ENCODE peak calls at places on chromosomes 16 and 17, in seven cellular contexts. D is heart left ventricle, J is GM12892, E is transverse colon, S is right lobe of liver, F is ovary, L is H54. M is an unnamed sample.

GRCh38 chr17:48246623-48247022 is 139.1 kb downstream of the SNX11 start:
- DNase-seq in L (no peak), D (no peak), J (no peak), F (no peak), S (no peak), E (no peak), M (peak; percentile 27)

GRCh38 chr16:1494129-1494640 is 1.0 kb downstream of the TELO2 start:
- DNase-seq in J (no peak), S (no peak), F (peak; percentile 43), L (no peak), E (peak; percentile 32), D (peak; percentile 71), M (peak; percentile 48)

GRCh38 chr16:7518158-7518557 is 185.5 kb downstream of the RBFOX1 start:
- DNase-seq in E (no peak), J (no peak), S (no peak), D (no peak), L (no peak), F (no peak), M (no peak)

GRCh38 chr17:82399030-82399429 is 19.1 kb upstream of the HEXD start:
- DNase-seq in J (no peak), L (no peak), S (no peak), D (no peak), F (no peak), E (no peak), M (no peak)

GRCh38 chr17:338442-339192 is 14.0 kb downstream of the RPH3AL start:
- DNase-seq in L (no peak), J (no peak), S (peak; percentile 89), F (peak; percentile 66), E (peak; percentile 28), D (no peak), M (no peak)

GRCh38 chr16:28067604-28068382 is 4.3 kb upstream of the GSG1L start:
- DNase-seq in D (no peak), F (no peak), E (no peak), L (no peak), S (peak; percentile 37), J (no peak), M (no peak)

GRCh38 chr17:67573987-67574657 is 143.6 kb upstream of the NOL11 start:
- DNase-seq in S (no peak), E (no peak), D (no peak), L (no peak), J (no peak), F (no peak), M (no peak)

GRCh38 chr16:66127459-66128362 is 238.8 kb upstream of the CDH5 start:
- DNase-seq in S (peak; percentile 65), D (peak; percentile 60), F (no peak), E (no peak), L (no peak), J (no peak), M (no peak)

GRCh38 chr16:83393196-83393981 is 414.4 kb upstream of the HSBP1 start:
- DNase-seq in E (no peak), D (no peak), F (no peak), L (no peak), S (no peak), J (no peak), M (no peak)

GRCh38 chr16:48432136-48432535 is 46.9 kb upstream of the SIAH1 start:
- DNase-seq in S (no peak), L (no peak), F (no peak), J (peak; percentile 28), D (no peak), E (peak; percentile 29), M (no peak)

GRCh38 chr16:77788196-77789084 is at the start of gene VAT1L:
- DNase-seq in L (peak; percentile 26), D (peak; percentile 32), F (no peak), S (no peak), J (peak; percentile 13), E (no peak), M (peak; percentile 5)

GRCh38 chr17:35795007-35795870 is at the start of gene MMP28:
- DNase-seq in S (no peak), D (peak; percentile 48), J (peak; percentile 46), L (peak; percentile 42), F (no peak), E (peak; percentile 84), M (peak; percentile 43)

GRCh38 chr17:45784583-45785372 is 658 bp downstream of the CRHR1 start:
- DNase-seq in D (no peak), J (peak; percentile 52), S (no peak), E (no peak), F (no peak), L (no peak), M (peak; percentile 35)

GRCh38 chr17:8922451-8922850 is 43.1 kb downstream of the PIK3R5 start:
- DNase-seq in L (no peak), D (no peak), S (no peak), J (no peak), E (no peak), F (no peak), M (no peak)

GRCh38 chr17:44266402-44267164 is 1.4 kb downstream of the SLC4A1 start:
- DNase-seq in E (no peak), S (no peak), J (no peak), F (no peak), L (no peak), D (no peak), M (peak; percentile 98)

GRCh38 chr16:2282866-2283555 is 15.1 kb upstream of the RNPS1 start:
- DNase-seq in J (no peak), S (no peak), E (no peak), F (no peak), D (no peak), L (no peak), M (no peak)

GRCh38 chr16:23323224-23324030 is 21.3 kb downstream of the SCNN1B start:
- DNase-seq in D (no peak), S (no peak), E (no peak), F (no peak), J (no peak), L (no peak), M (no peak)

GRCh38 chr17:78129385-78130079 is 977 bp upstream of the TMC6 start:
- DNase-seq in L (no peak), J (no peak), S (peak; percentile 57), E (peak; percentile 50), D (no peak), F (no peak), M (peak; percentile 64)

GRCh38 chr16:68893710-68894705 is 50.7 kb downstream of the TANGO6 start:
- DNase-seq in D (peak; percentile 27), J (no peak), S (peak; percentile 83), E (peak; percentile 30), L (no peak), F (no peak), M (peak; percentile 22)

GRCh38 chr16:67837811-67838210 is 4.3 kb upstream of the THAP11 start:
- DNase-seq in F (no peak), S (no peak), J (no peak), L (no peak), D (no peak), E (no peak), M (no peak)

GRCh38 chr16:67828651-67829050 is 13.5 kb upstream of the THAP11 start:
- DNase-seq in L (no peak), S (no peak), E (no peak), F (no peak), D (no peak), J (no peak), M (no peak)

GRCh38 chr16:67834242-67834614 is 7.9 kb upstream of the THAP11 start:
- DNase-seq in S (no peak), J (no peak), F (no peak), L (no peak), D (no peak), E (no peak), M (no peak)

GRCh38 chr16:67833035-67833417 is 9.1 kb upstream of the THAP11 start:
- DNase-seq in E (no peak), F (no peak), J (no peak), S (no peak), D (no peak), L (peak; percentile 71), M (peak; percentile 76)

GRCh38 chr16:67833418-67834241 is 8.5 kb upstream of the THAP11 start:
- DNase-seq in S (peak; percentile 94), J (peak; percentile 99), F (peak; percentile 90), D (peak; percentile 95), L (peak; percentile 87), E (peak; percentile 96), M (peak; percentile 91)
- TF ChIP-seq POLR2A in S (peak; percentile 68), J (peak; percentile 94), F (peak; percentile 59), D (peak; percentile 63), L (peak; percentile 78), E (peak; percentile 70), M (peak; percentile 72)

DNA sequence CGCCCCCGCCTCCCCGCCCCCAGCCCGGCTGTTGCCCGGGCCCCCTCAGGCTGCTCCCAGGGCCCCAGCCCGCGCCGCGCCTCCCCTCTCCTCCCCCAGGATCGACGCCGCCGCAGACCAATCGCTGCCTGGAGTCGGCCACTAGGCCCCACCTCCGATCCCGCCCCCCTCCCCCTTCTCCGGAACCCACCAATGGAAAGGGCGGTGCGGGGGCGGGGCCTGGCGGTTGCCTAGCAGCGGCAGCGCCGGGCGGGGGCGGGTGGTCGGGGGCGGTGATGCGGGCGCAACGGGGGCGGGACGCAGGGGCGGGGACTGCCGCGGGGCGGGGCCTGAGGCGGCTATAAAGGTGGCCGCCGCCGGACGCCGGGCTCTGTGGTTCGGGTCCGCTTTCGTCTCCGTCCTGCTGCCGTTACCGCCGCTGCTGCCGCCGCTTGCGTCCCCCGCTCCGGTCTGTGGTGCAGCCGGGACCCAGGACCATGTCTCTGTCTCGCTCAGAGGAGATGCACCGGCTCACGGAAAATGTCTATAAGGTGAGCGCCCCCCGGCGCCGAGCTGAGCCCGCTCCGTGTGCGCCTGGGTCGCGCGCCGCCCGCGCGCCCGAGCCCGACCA is at the start of gene BAIAP2:
- DNase-seq in J (peak; percentile 100), F (peak; percentile 98), L (peak; percentile 99), E (peak; percentile 97), S (peak; percentile 98), D (peak; percentile 98), M (peak; percentile 97)
- TF ChIP-seq POLR2A in J (peak; percentile 77), F (peak; percentile 91), L (peak; percentile 100), E (peak; percentile 95), S (peak; percentile 99), D (peak; percentile 99), M (peak; percentile 66)

GRCh38 chr16:89922884-89923639 is at the start of gene TUBB3:
- DNase-seq in D (peak; percentile 81), J (peak; percentile 73), F (no peak), S (no peak), L (peak; percentile 90), E (peak; percentile 58), M (peak; percentile 83)
- TF ChIP-seq POLR2A in D (peak; percentile 91), J (no peak), F (no peak), S (peak; percentile 79), L (peak; percentile 100), E (no peak), M (no peak)

DNA sequence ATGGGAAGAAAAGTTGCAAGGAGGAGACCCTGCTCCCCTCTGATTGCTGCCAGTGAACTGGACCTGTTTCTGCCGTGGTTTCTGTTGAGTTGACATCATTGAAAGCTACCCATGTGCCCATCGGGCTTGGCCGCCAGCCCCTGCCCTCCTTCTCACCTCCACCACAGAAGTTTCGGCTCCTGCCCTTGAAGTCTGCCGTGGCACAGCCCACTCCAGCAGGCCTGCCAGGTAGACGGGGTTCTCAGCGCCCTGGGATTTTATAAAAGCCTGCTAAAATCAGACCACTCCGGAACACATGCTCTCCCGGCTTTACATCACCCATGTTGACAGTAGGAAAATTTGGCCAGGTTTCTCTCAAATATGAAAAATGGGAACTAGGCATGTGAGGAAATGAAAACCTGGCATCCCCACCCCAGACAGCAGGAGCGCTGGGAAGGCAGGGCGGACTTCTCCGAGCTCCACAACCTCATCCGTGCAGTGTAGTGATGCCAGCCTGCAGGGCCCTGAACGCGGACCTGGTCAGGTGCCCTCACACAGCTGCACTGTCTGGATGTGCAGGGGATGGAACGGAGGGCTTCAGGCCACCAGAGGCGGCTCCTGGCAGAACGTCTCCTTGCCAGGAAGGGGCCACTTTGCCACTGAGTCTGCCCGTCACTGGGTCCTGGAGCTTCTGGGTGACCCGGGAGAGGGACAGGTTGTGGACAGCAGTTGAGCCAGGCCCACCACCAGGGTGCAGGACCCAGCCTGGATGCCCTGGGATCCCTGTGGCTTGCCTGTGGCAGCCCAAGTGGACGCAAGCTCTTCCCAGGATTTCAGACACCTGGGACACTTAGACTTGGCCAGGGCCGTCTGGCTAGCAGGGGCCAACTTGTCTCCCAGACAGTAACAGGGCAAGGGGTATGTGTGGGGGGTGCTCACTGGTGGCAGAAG is 6.9 kb upstream of the GSE1 start:
- DNase-seq in S (no peak), E (no peak), D (no peak), L (no peak), J (no peak), F (no peak), M (no peak)
- TF ChIP-seq POLR2A in S (no peak), E (no peak), D (no peak), L (no peak), J (no peak), F (no peak), M (no peak)